ENCODE peak calls at places on chromosomes 7 and 10, in nine cellular contexts. F is adipocyte, B is left cardiac atrium, Y is astrocyte of the spinal cord, E is A549, Z is T1000, S is cardiac muscle cell, U is AML-193, I is choroid plexus epithelial cell. V is an unnamed sample.

GRCh38 chr7:89023146-89023545 is 227.6 kb upstream of the TEX47 start:
- DNase-seq in F (no peak), B (no peak), Y (peak; percentile 30), E (no peak), Z (no peak), S (no peak), U (no peak), I (peak; percentile 42), V (no peak)

GRCh38 chr10:124566222-124566888 is 104.7 kb downstream of the LHPP start:
- DNase-seq in F (no peak), B (peak; percentile 14), Y (no peak), E (no peak), Z (no peak), S (no peak), U (no peak), I (no peak), V (no peak)

GRCh38 chr7:157013602-157014549 is 3.4 kb upstream of the MNX1 start:
- DNase-seq in F (no peak), B (no peak), Y (no peak), E (no peak), Z (no peak), S (no peak), U (no peak), I (no peak), V (no peak)

GRCh38 chr7:1738956-1739355 is 68.9 kb downstream of the ELFN1 start:
- DNase-seq in F (no peak), B (no peak), Y (no peak), E (no peak), Z (no peak), S (no peak), U (no peak), I (no peak), V (no peak)

GRCh38 chr10:31751401-31752080 is 177.1 kb downstream of the ARHGAP12 start:
- DNase-seq in F (no peak), B (no peak), Y (no peak), E (no peak), Z (no peak), S (no peak), U (peak; percentile 20), I (no peak), V (no peak)

GRCh38 chr7:121420976-121421375 is 24.9 kb upstream of the FAM3C start:
- DNase-seq in F (no peak), B (no peak), Y (no peak), E (no peak), Z (no peak), S (no peak), U (no peak), I (no peak), V (no peak)

GRCh38 chr10:4450981-4451501 is 375.0 kb upstream of the AKR1E2 start:
- DNase-seq in F (peak; percentile 90), B (no peak), Y (peak; percentile 60), E (no peak), Z (no peak), S (peak; percentile 85), U (no peak), I (peak; percentile 83), V (no peak)

GRCh38 chr7:39688611-39689485 is 65.5 kb downstream of the RALA start:
- DNase-seq in F (no peak), B (no peak), Y (no peak), E (peak; percentile 24), Z (no peak), S (no peak), U (no peak), I (no peak), V (peak; percentile 62)

GRCh38 chr10:43075612-43076003 is 1.3 kb upstream of the RET start:
- DNase-seq in F (no peak), B (no peak), Y (no peak), E (peak; percentile 48), Z (no peak), S (no peak), U (no peak), I (no peak), V (no peak)

GRCh38 chr7:137846588-137847417 is at the start of gene DGKI:
- DNase-seq in F (peak; percentile 61), B (peak; percentile 26), Y (no peak), E (no peak), Z (no peak), S (peak; percentile 20), U (no peak), I (no peak), V (no peak)

GRCh38 chr7:100677308-100678095 is 4.0 kb downstream of the GNB2 start:
- DNase-seq in F (no peak), B (peak; percentile 26), Y (no peak), E (no peak), Z (no peak), S (no peak), U (no peak), I (no peak), V (no peak)

GRCh38 chr10:33326897-33327296 is 7.6 kb downstream of the NRP1 start:
- DNase-seq in F (peak; percentile 55), B (no peak), Y (no peak), E (no peak), Z (no peak), S (peak; percentile 36), U (no peak), I (peak; percentile 71), V (no peak)

GRCh38 chr10:68955414-68955785 is 570 bp upstream of the DDX21 start:
- DNase-seq in F (peak; percentile 51), B (no peak), Y (no peak), E (no peak), Z (no peak), S (no peak), U (peak; percentile 64), I (no peak), V (no peak)

GRCh38 chr7:101705327-101705726 is 76.2 kb upstream of the MYL10 start:
- DNase-seq in F (no peak), B (no peak), Y (no peak), E (no peak), Z (no peak), S (peak; percentile 65), U (no peak), I (no peak), V (peak; percentile 23)

GRCh38 chr10:46255696-46256355 is 31.0 kb upstream of the ANTXRL start:
- DNase-seq in F (peak; percentile 48), B (peak; percentile 86), Y (no peak), E (peak; percentile 75), Z (no peak), S (peak; percentile 31), U (peak; percentile 53), I (peak; percentile 33), V (no peak)

GRCh38 chr7:99195867-99196266 is 12.0 kb downstream of the KPNA7 start:
- DNase-seq in F (no peak), B (no peak), Y (no peak), E (no peak), Z (no peak), S (no peak), U (no peak), I (no peak), V (no peak)

GRCh38 chr10:12252882-12253546 is 57.0 kb downstream of the CDC123 start:
- DNase-seq in F (no peak), B (no peak), Y (peak; percentile 12), E (peak; percentile 65), Z (no peak), S (no peak), U (peak; percentile 2), I (peak; percentile 39), V (no peak)

GRCh38 chr10:112484399-112484798 is 37.4 kb downstream of the VTI1A start:
- DNase-seq in F (no peak), B (no peak), Y (no peak), E (no peak), Z (no peak), S (no peak), U (no peak), I (no peak), V (no peak)

GRCh38 chr7:138886501-138886917 is 88.5 kb upstream of the ATP6V0A4 start:
- DNase-seq in F (peak; percentile 93), B (no peak), Y (peak; percentile 74), E (peak; percentile 67), Z (no peak), S (peak; percentile 81), U (peak; percentile 89), I (peak; percentile 85), V (no peak)

GRCh38 chr7:36860679-36861078 is 136.4 kb upstream of the AOAH start:
- DNase-seq in F (no peak), B (no peak), Y (no peak), E (no peak), Z (no peak), S (no peak), U (no peak), I (no peak), V (no peak)

GRCh38 chr10:3651969-3652653 is 132.9 kb downstream of the KLF6 start:
- DNase-seq in F (no peak), B (no peak), Y (no peak), E (no peak), Z (no peak), S (no peak), U (no peak), I (no peak), V (no peak)

GRCh38 chr7:19957664-19958063 is 184.2 kb upstream of the TMEM196 start:
- DNase-seq in F (no peak), B (no peak), Y (peak; percentile 15), E (peak; percentile 12), Z (no peak), S (peak; percentile 9), U (no peak), I (peak; percentile 38), V (no peak)

GRCh38 chr7:25949672-25950487 is 202.1 kb upstream of the NFE2L3 start:
- DNase-seq in F (no peak), B (no peak), Y (no peak), E (no peak), Z (no peak), S (no peak), U (no peak), I (no peak), V (no peak)

GRCh38 chr10:44384601-44385422 is at the start of gene CXCL12:
- DNase-seq in F (peak; percentile 77), B (peak; percentile 54), Y (peak; percentile 18), E (no peak), Z (no peak), S (peak; percentile 64), U (no peak), I (peak; percentile 39), V (no peak)

GRCh38 chr7:28686418-28686800 is 271.7 kb downstream of the TRIL start:
- DNase-seq in F (peak; percentile 80), B (no peak), Y (peak; percentile 84), E (peak; percentile 5), Z (no peak), S (peak; percentile 69), U (peak; percentile 2), I (peak; percentile 84), V (no peak)

GRCh38 chr10:15775513-15775912 is 55.8 kb upstream of the ITGA8 start:
- DNase-seq in F (peak; percentile 82), B (no peak), Y (peak; percentile 67), E (no peak), Z (no peak), S (peak; percentile 76), U (no peak), I (peak; percentile 83), V (no peak)

GRCh38 chr7:11343818-11344413 is 370.2 kb downstream of the PHF14 start:
- DNase-seq in F (peak; percentile 83), B (no peak), Y (peak; percentile 55), E (peak; percentile 43), Z (no peak), S (peak; percentile 58), U (peak; percentile 44), I (peak; percentile 60), V (no peak)

GRCh38 chr7:39605087-39605486 is 18.3 kb upstream of the RALA start:
- DNase-seq in F (no peak), B (no peak), Y (peak; percentile 31), E (peak; percentile 17), Z (no peak), S (no peak), U (no peak), I (no peak), V (no peak)

GRCh38 chr10:100827819-100828743 is 82.7 kb downstream of the PAX2 start:
- DNase-seq in F (peak; percentile 40), B (peak; percentile 40), Y (no peak), E (peak; percentile 43), Z (no peak), S (no peak), U (peak; percentile 1), I (no peak), V (no peak)

GRCh38 chr7:70568674-70569334 is 563.1 kb upstream of the GALNT17 start:
- DNase-seq in F (no peak), B (peak; percentile 24), Y (no peak), E (no peak), Z (no peak), S (peak; percentile 3), U (no peak), I (no peak), V (no peak)

GRCh38 chr7:64997927-64998391 is 7.1 kb upstream of the ZNF117 start:
- DNase-seq in F (peak; percentile 45), B (no peak), Y (no peak), E (no peak), Z (no peak), S (peak; percentile 72), U (no peak), I (peak; percentile 87), V (no peak)